ENCODE peak calls at places on chromosomes 5 and 9, in six cellular contexts. G is left ventricle myocardium superior; M is activated T-cell treated with anti-CD3 and anti-CD28 coated beads, Interleukin-2, amount 50 U/mL, for 72 hours; E is activated CD8-positive, alpha-beta memory T cell treated with anti-CD3 and anti-CD28 coated beads for 48 hours; H is T-cell; D is LoVo. N is an unnamed sample.

GRCh38 chr5:34676409-34676808 is 20.3 kb downstream of the RAI14 start:
- DNase-seq in G (no peak), M (no peak), E (no peak), H (no peak), D (no peak), N (no peak)

GRCh38 chr5:154110781-154111180 is 72.0 kb downstream of the MFAP3 start:
- DNase-seq in G (no peak), M (no peak), E (no peak), H (no peak), D (no peak), N (no peak)

GRCh38 chr5:129096382-129096991 is 1.9 kb downstream of the ISOC1 start:
- DNase-seq in G (no peak), M (no peak), E (no peak), H (no peak), D (no peak), N (no peak)

GRCh38 chr9:131667576-131667975 is 72.3 kb downstream of the RAPGEF1 start:
- DNase-seq in G (no peak), M (peak; percentile 75), E (peak; percentile 32), H (peak; percentile 49), D (no peak), N (no peak)

GRCh38 chr5:62901001-62901400 is 322.4 kb downstream of the LRRC70 start:
- DNase-seq in G (no peak), M (no peak), E (no peak), H (no peak), D (no peak), N (no peak)

GRCh38 chr9:133004091-133005072 is 25.9 kb downstream of the GFI1B start:
- DNase-seq in G (no peak), M (no peak), E (no peak), H (no peak), D (no peak), N (no peak)

GRCh38 chr9:122158202-122158601 is 1.4 kb downstream of the NDUFA8 start:
- DNase-seq in G (peak; percentile 35), M (peak; percentile 40), E (no peak), H (peak; percentile 8), D (peak; percentile 39), N (no peak)

GRCh38 chr5:37580106-37580505 is 201.0 kb downstream of the WDR70 start:
- DNase-seq in G (no peak), M (no peak), E (no peak), H (no peak), D (no peak), N (no peak)

GRCh38 chr5:57825026-57825683 is 342.5 kb upstream of the ACTBL2 start:
- DNase-seq in G (no peak), M (no peak), E (no peak), H (no peak), D (peak; percentile 54), N (no peak)

GRCh38 chr5:5424736-5425135 is 2.3 kb downstream of the ICE1 start:
- DNase-seq in G (no peak), M (peak; percentile 53), E (no peak), H (no peak), D (no peak), N (no peak)

GRCh38 chr5:150196986-150197385 is 7.1 kb downstream of the SLC6A7 start:
- DNase-seq in G (no peak), M (no peak), E (no peak), H (no peak), D (no peak), N (no peak)

GRCh38 chr5:19099195-19099594 is 888.8 kb downstream of the CDH18 start:
- DNase-seq in G (no peak), M (no peak), E (no peak), H (no peak), D (no peak), N (no peak)